ENCODE peak calls at places on chromosomes 12 and 14, in nine cellular contexts. D is brain microvascular endothelial cell, Y is ovary, E is HepG2, C is WERI-Rb-1, Q is left ventricle myocardium inferior, F is tibial artery, O is GM06990, M is fibroblast of lung. T is an unnamed sample.

GRCh38 chr12:42648061-42648460 is 58.5 kb upstream of the PRICKLE1 start:
- DNase-seq in F (no peak), O (no peak), D (no peak), C (no peak), M (peak; percentile 62), Q (no peak), Y (no peak), E (no peak), T (no peak)

GRCh38 chr12:80031229-80031628 is 68.1 kb upstream of the OTOGL start:
- DNase-seq in E (no peak), M (no peak), Q (no peak), Y (no peak), F (no peak), C (no peak), D (no peak), O (no peak), T (no peak)

GRCh38 chr14:78278464-78278863 is 108.3 kb downstream of the NRXN3 start:
- DNase-seq in E (no peak), Y (no peak), M (no peak), F (no peak), O (no peak), D (no peak), Q (no peak), C (no peak), T (no peak)

GRCh38 chr14:28902930-28903329 is 136.3 kb downstream of the FOXG1 start:
- DNase-seq in E (no peak), C (no peak), F (no peak), M (no peak), Y (no peak), O (no peak), D (no peak), Q (no peak), T (no peak)

GRCh38 chr14:96086574-96087077 is 47.5 kb downstream of the C14orf132 start:
- DNase-seq in Y (no peak), F (peak; percentile 43), M (peak; percentile 72), D (no peak), C (no peak), Q (no peak), E (no peak), O (no peak), T (no peak)

GRCh38 chr12:57227315-57228115 is 2.0 kb upstream of the SHMT2 start:
- DNase-seq in E (no peak), M (no peak), D (no peak), Q (no peak), F (no peak), C (no peak), O (no peak), Y (no peak), T (no peak)

GRCh38 chr12:2640709-2641108 is 154.1 kb upstream of the FKBP4 start:
- DNase-seq in M (peak; percentile 99), O (no peak), F (peak; percentile 94), E (no peak), Q (peak; percentile 40), D (peak; percentile 97), Y (peak; percentile 35), C (no peak), T (peak; percentile 28)

GRCh38 chr12:75784591-75784990 is 247.0 kb downstream of the PHLDA1 start:
- DNase-seq in Y (no peak), Q (peak; percentile 30), M (no peak), D (no peak), C (no peak), E (peak; percentile 73), F (peak; percentile 68), O (no peak), T (peak; percentile 79)

GRCh38 chr12:131102991-131103609 is 149.4 kb downstream of the ADGRD1 start:
- DNase-seq in Y (no peak), O (no peak), Q (no peak), M (no peak), E (no peak), C (peak; percentile 8), D (no peak), F (peak; percentile 48), T (no peak)

GRCh38 chr14:37988472-37988871 is 219.2 kb upstream of the SSTR1 start:
- DNase-seq in Q (no peak), M (peak; percentile 5), O (no peak), Y (no peak), D (no peak), C (no peak), E (no peak), F (no peak), T (no peak)

GRCh38 chr12:103986823-103987222 is 21.2 kb downstream of the TDG start:
- DNase-seq in Y (no peak), M (peak; percentile 85), Q (no peak), C (no peak), E (no peak), F (no peak), D (peak; percentile 28), O (no peak), T (no peak)
- H3K36me3 ChIP-seq in Y (no peaks in the 10 kb centered on the region), M (peaks cover 11% of the 10 kb centered on the region), Q (peaks cover 73% of the 10 kb centered on the region), C (peaks cover 59% of the 10 kb centered on the region), E (peaks cover 4% of the 10 kb centered on the region), F (peaks cover 72% of the 10 kb centered on the region), D (peaks cover 52% of the 10 kb centered on the region), O (peaks cover 7% of the 10 kb centered on the region), T (peaks cover 42% of the 10 kb centered on the region)

GRCh38 chr12:34294671-34295365 is 272.5 kb downstream of the ALG10 start:
- DNase-seq in E (no peak), O (no peak), D (no peak), Q (peak; percentile 2), Y (no peak), C (no peak), M (no peak), F (peak; percentile 62), T (peak; percentile 2)

GRCh38 chr12:34297126-34297789 is 275.0 kb downstream of the ALG10 start:
- DNase-seq in Q (no peak), E (no peak), C (no peak), M (no peak), F (peak; percentile 45), Y (no peak), O (no peak), D (no peak), T (no peak)

GRCh38 chr12:34297790-34298164 is 275.5 kb downstream of the ALG10 start:
- DNase-seq in Q (no peak), E (no peak), D (no peak), Y (no peak), C (no peak), O (no peak), M (no peak), F (no peak), T (no peak)

GRCh38 chr12:34295366-34296142 is 273.3 kb downstream of the ALG10 start:
- DNase-seq in Y (no peak), F (peak; percentile 48), C (no peak), E (no peak), M (no peak), Q (peak; percentile 3), O (no peak), D (no peak), T (no peak)

DNA sequence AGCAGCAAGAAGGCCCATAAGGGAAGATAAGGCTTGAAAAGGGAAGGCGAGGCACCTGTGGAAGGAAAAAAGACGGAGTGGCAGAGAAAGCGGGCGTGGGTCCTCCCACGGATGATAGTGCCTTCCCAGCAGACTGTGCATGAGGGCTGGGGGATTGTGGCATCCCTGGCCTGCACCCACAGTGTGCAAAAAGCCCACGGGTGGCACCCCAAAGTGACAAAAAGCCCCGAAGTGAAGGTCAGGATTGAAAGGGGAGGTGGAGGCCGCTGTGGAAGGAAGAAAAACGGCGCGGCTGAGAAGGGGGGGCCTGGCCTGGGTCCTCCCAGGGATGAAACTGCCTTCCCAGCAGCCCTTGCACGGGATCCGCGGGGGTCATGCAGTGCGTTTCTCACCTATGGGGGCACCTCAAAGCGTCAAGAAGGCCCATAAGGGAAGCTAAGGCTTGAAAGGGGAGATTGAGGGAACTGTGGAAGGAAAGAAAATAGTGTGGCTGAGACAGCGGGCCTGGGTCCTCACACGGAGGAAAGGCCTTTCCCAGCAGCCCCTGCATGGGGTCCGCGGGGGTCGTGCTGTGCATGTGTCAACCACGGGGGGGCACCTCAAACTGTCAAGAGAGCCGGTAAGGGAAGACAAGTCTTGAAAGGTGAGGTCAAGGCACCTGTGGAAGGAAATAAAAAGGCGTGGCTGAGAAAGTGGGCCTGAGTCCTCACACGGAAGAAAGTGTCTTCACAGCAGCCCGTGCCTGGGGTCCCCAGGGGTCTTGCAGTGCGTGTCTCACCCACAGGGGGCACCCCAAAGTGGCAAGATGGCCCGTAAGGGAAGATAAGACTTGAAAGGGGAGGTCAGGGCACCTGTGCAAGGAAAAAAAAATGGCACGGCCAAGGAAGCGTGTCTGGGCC is 274.1 kb downstream of the ALG10 start:
- DNase-seq in M (no peak), F (peak; percentile 52), D (no peak), C (no peak), Y (no peak), O (no peak), E (no peak), Q (peak; percentile 6), T (no peak)
- TF ChIP-seq CTCF in M (no peak), F (no peak), D (no peak), C (no peak), Y (no peak), O (no peak), E (no peak), Q (no peak), T (no peak)

GRCh38 chr12:102958830-102959176 is 1.3 kb downstream of the ASCL1 start:
- DNase-seq in Q (no peak), F (no peak), C (no peak), D (no peak), Y (no peak), O (no peak), M (no peak), E (no peak), T (no peak)
- H3K27me3 ChIP-seq in Q (peaks cover 99% of the 10 kb centered on the region), F (peaks cover 96% of the 10 kb centered on the region), C (peaks cover 15% of the 10 kb centered on the region), D (peaks cover 61% of the 10 kb centered on the region), Y (no peaks in the 10 kb centered on the region), O (peaks cover 2% of the 10 kb centered on the region), M (peaks cover 23% of the 10 kb centered on the region), E (peaks cover 7% of the 10 kb centered on the region), T (no peaks in the 10 kb centered on the region)

DNA sequence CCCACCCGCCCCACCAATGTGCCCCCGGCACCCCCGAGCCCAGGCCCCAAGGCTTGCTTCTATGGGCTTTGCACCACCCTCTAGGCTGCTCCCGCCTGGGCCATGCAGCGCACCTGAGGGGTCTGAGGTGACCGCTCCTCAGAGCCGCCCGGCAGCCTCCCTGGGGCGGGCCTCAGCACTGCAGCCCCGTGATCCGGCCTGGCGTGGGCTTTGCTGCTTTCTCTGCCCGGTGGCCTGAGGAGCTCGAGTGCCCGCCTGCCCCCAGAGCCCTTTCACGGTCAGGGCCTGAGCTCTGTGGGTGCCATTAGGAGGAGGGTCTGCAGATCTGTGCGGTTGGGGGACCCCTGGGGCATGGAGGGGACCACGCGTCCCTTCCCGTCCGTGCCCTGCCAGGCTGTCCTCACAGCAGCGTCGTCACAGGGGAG is 6.2 kb downstream of the MTA1 start:
- DNase-seq in O (no peak), F (no peak), E (no peak), M (no peak), Q (no peak), Y (no peak), C (no peak), D (no peak), T (no peak)
- H3K36me3 ChIP-seq in O (peaks cover 14% of the 10 kb centered on the region), F (peaks cover 32% of the 10 kb centered on the region), E (peaks cover 3% of the 10 kb centered on the region), M (peaks cover 3% of the 10 kb centered on the region), Q (peaks cover 6% of the 10 kb centered on the region), Y (no peaks in the 10 kb centered on the region), C (peaks cover 52% of the 10 kb centered on the region), D (peaks cover 2% of the 10 kb centered on the region), T (no peaks in the 10 kb centered on the region)

DNA sequence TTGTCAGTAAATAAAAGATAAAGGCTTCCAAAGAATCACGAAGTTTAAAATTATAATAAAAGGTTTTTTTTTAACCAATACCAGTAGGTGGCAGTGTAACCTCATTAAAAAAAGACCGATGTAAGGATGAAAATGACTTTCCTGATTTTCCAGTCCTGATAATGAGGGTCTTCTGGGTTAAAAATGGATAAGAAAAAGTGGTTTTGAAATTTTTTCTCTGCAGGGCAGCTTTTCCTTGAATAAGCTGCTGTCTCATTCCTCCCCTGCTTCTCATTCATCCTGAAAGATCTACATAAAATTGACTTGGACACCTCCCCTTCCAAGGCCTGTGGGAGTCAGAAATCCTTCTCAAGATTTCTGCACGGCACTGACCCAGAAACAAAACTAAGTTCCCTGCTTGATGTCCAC is 58.9 kb upstream of the FBXO33 start:
- DNase-seq in C (no peak), Y (no peak), F (no peak), D (peak; percentile 12), Q (no peak), E (peak; percentile 59), O (peak; percentile 15), M (peak; percentile 33), T (no peak)
- TF ChIP-seq CTCF in C (no peak), Y (no peak), F (peak; percentile 55), D (peak; percentile 21), Q (peak; percentile 66), E (peak; percentile 62), O (peak; percentile 22), M (no peak), T (peak; percentile 42)